ENCODE peak calls at places on chromosome 21, in six cellular contexts. I is BE2C, T is PC-9, B is GM12864, X is kidney epithelial cell, E is colonic mucosa. O is an unnamed sample.

GRCh38 chr21:21019681-21020080 is 21.5 kb downstream of the NCAM2 start:
- DNase-seq in I (no peak), T (no peak), B (no peak), X (no peak), E (no peak), O (no peak)

GRCh38 chr21:45892156-45892919 is 89.2 kb upstream of the COL6A1 start:
- DNase-seq in I (peak), T (peak), B (no peak), X (no peak), E (peak), O (no peak)

GRCh38 chr21:17527240-17527639 is 14.4 kb downstream of the CXADR start:
- DNase-seq in I (no peak), T (peak), B (no peak), X (no peak), E (no peak), O (no peak)

GRCh38 chr21:39173999-39174398 is 9.3 kb downstream of the PSMG1 start:
- DNase-seq in I (no peak), T (no peak), B (no peak), X (no peak), E (no peak), O (no peak)

GRCh38 chr21:41602511-41602910 is 94.6 kb upstream of the TMPRSS2 start:
- DNase-seq in I (no peak), T (no peak), B (no peak), X (no peak), E (no peak), O (no peak)

GRCh38 chr21:19767546-19767945 is 1230.7 kb upstream of the NCAM2 start:
- DNase-seq in I (no peak), T (no peak), B (no peak), X (no peak), E (no peak), O (no peak)

GRCh38 chr21:14594967-14595366 is 48.9 kb upstream of the SAMSN1 start:
- DNase-seq in I (no peak), T (no peak), B (no peak), X (no peak), E (no peak), O (no peak)

GRCh38 chr21:42524341-42525227 is 10.9 kb downstream of the SLC37A1 start:
- DNase-seq in I (peak), T (no peak), B (peak), X (no peak), E (peak), O (no peak)

GRCh38 chr21:42219606-42220137 is 732 bp downstream of the ABCG1 start:
- DNase-seq in I (peak), T (no peak), B (no peak), X (no peak), E (no peak), O (no peak)

DNA sequence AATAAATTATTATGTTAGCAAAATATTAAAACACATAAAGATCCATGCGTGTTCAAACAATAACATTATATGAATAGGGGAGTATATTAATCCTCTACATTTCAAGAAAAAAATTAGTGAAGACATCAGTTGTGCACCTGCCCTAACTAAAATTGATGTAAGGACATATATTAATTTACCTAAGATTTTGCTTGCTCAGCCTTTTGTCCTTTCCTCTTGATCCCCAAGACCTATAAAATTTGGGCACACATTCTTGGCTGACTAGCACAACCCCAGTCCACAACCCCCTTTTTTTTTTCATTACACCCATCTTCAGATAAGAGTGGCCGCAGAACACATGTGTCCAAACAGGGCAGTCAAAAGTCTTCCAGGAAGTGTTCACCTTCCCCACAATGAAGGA is 6.6 kb downstream of the KRTAP21-2 start:
- DNase-seq in I (no peak), T (no peak), B (no peak), X (no peak), E (no peak), O (no peak)
- H3K4me3 ChIP-seq in I (no peak), T (no peak), B (no peak), X (no peak), E (no peak), O (no peak)

GRCh38 chr21:37057614-37058013 is 15.3 kb downstream of the PIGP start:
- DNase-seq in I (no peak), T (no peak), B (no peak), X (no peak), E (no peak), O (no peak)

GRCh38 chr21:37062592-37062933 is 10.3 kb downstream of the PIGP start:
- DNase-seq in I (no peak), T (no peak), B (no peak), X (no peak), E (no peak), O (no peak)

GRCh38 chr21:37061926-37062591 is 10.8 kb downstream of the PIGP start:
- DNase-seq in I (no peak), T (no peak), B (no peak), X (no peak), E (no peak), O (no peak)

GRCh38 chr21:37059181-37059580 is 13.7 kb downstream of the PIGP start:
- DNase-seq in I (no peak), T (no peak), B (no peak), X (no peak), E (no peak), O (no peak)

GRCh38 chr21:37060296-37060695 is 12.6 kb downstream of the PIGP start:
- DNase-seq in I (peak), T (peak), B (no peak), X (peak), E (peak), O (peak)
- TF ChIP-seq CTCF in I (no peak), T (no peak), B (no peak), X (peak), E (no peak), O (peak)

GRCh38 chr21:33339135-33339534 is 14.4 kb downstream of the IFNAR1 start:
- DNase-seq in I (no peak), T (no peak), B (no peak), X (no peak), E (no peak), O (no peak)

GRCh38 chr21:33332143-33332542 is 7.4 kb downstream of the IFNAR1 start:
- DNase-seq in I (no peak), T (no peak), B (peak), X (no peak), E (no peak), O (no peak)

GRCh38 chr21:33330726-33331125 is 6.0 kb downstream of the IFNAR1 start:
- DNase-seq in I (no peak), T (no peak), B (no peak), X (no peak), E (no peak), O (no peak)

GRCh38 chr21:33334824-33335223 is 10.1 kb downstream of the IFNAR1 start:
- DNase-seq in I (no peak), T (no peak), B (no peak), X (no peak), E (no peak), O (no peak)

GRCh38 chr21:33334191-33334590 is 9.4 kb downstream of the IFNAR1 start:
- DNase-seq in I (no peak), T (no peak), B (no peak), X (no peak), E (no peak), O (no peak)
- H3K4me3 ChIP-seq in I (no peak), T (no peak), B (no peak), X (no peak), E (no peak), O (no peak)

DNA sequence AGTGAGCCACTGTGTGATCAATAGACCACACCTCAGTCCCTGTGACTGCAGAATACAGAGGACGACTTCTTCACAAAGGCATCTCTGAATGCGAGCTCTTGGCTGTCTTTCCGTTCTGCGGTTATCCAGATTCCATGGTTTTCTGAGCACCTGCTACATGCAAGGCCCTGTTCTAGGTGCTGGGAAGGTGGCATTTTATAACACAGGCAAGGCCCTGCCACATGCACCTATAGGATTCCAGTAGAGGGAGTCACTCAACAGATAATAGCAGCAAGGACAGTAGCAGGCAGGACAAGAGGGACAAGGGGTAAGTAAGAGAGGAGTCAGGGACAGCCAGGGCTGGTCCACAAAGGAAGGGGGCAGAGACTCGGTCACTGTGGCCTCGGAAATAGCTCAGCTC is 9.0 kb downstream of the URB1 start:
- DNase-seq in I (no peak), T (no peak), B (no peak), X (no peak), E (no peak), O (no peak)
- TF ChIP-seq CTCF in I (peak), T (no peak), B (no peak), X (no peak), E (no peak), O (no peak)

DNA sequence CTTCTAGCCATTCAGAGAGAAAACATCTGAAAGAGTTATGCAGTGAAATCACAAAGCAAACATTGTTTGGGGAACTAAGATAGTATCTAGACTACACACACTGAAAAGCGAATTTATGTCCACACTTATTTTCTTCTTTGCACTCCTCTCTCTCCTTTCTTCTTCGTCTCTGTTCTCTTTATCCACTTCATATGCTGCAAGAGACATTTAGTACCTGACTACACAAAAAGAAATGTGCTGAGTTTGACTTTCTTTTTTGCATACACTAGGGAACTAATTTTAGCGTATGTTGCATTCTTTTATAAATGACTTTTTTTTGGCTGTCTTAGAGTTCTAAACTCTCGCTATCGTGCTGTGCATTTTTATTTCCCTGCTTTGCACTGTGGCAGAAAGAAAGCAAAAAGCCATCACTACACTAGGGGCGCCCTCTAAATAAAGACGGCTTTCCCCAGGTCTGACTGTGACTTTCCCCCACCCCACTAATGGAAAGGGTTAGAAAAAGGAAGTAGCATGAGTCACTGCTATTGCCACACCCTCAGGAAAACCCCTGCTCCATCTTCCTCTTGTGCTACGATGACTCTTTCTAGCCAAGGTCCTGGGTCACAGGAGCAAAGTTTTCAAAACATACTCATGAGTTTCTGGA is 65.7 kb downstream of the MAP3K7CL start:
- DNase-seq in I (no peak), T (peak), B (peak), X (peak), E (peak), O (no peak)
- H3K4me3 ChIP-seq in I (no peak), T (no peak), B (peak), X (no peak), E (no peak), O (peak)

DNA sequence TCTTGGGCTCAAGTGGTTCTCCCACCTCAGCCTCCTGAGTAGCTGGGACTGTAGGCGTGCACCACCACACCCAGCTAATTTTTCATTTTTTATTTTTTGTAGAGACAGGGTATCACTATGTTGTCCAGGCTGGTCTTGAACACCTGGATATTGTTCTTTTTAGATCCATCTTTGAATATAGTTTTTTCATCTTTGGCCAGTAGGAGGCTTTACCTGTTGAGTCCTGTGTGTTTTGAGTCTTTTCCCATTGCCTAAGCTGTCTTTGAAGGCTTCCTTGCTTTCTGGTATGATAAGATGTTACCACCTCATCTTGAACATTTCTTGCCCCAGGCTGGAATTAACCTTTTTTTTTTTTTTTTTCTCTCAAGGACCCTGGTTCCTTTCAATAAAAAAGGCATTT is 387.8 kb upstream of the RUNX1 start:
- DNase-seq in I (no peak), T (no peak), B (no peak), X (no peak), E (no peak), O (no peak)
- TF ChIP-seq CTCF in I (no peak), T (no peak), B (peak), X (no peak), E (no peak), O (no peak)

DNA sequence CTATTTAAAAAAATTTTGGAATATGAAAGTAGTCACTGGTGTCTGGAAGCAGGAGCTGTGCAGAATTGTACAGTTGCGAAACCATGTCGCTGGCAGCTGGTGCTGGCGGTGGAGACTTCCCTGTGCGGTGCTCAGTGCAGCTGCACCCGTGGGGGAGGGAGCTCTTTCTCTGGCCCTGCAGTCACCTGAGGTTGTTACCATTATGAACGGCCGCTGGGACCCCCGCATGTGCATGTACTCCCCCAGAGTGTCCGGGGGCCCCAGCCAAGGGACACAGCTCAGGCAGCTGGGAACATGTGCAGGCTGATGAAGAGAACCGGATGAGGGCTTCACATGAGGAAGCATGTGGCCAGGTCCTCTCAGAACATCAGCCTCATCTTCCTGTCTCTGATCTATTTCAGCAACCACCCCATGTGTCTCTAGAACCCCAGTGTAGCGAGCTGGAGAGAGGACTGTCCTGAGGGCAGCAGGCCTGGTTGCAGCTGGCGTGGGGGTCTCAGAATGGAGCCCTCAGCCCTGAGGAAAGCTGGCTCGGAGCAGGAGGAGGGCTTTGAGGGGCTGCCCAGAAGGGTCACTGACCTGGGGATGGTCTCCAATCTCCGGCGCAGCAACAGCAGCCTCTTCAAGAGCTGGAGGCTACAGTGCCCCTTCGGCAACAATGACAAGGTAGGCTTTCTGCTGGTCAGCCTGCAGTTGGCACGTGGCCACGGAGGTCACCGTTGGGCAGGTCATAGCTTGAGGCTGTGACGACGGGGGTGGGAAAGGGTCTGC is at the start of gene TRPM2:
- DNase-seq in I (no peak), T (no peak), B (peak), X (no peak), E (no peak), O (no peak)
- H3K4me3 ChIP-seq in I (no peak), T (no peak), B (no peak), X (no peak), E (peak), O (no peak)

DNA sequence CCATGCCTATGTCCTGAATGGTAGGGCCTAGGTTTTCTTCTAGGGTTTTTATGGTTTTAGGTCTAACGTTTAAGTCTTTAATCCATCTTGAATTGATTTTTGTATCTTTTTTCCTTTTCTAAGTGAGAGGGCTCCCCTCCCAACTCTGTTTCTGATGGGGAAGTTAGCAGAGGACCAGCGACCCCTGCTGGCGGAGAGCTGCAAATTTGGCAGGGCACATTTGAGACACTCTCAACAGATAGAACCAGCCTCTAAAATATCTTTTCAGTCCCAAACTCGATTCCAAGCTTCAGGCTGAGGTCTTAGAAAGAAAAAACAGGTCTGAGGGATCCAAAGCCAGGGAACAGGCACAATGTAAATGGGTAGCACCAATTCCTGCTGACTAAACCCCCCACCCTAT is 32.5 kb downstream of the LRRC3 start:
- DNase-seq in I (peak), T (no peak), B (no peak), X (no peak), E (no peak), O (no peak)
- TF ChIP-seq CTCF in I (peak), T (peak), B (peak), X (peak), E (peak), O (peak)